ENCODE peak calls at places on chromosome 18, in six cellular contexts. K, V, Y, Z, C and W are unnamed samples.

GRCh38 chr18:26746284-26747130 is 119.0 kb downstream of the AQP4 start:
- DNase-seq in K (no peak), V (no peak), Y (no peak), Z (no peak), C (no peak), W (no peak)

GRCh38 chr18:23537274-23537673 is 34.0 kb downstream of the RMC1 start:
- DNase-seq in K (no peak), V (no peak), Y (no peak), Z (no peak), C (no peak), W (no peak)

GRCh38 chr18:62744076-62744705 is 28.9 kb downstream of the PHLPP1 start:
- DNase-seq in K (no peak), V (no peak), Y (no peak), Z (no peak), C (no peak), W (no peak)

GRCh38 chr18:35334183-35334582 is 10.0 kb downstream of the ZNF24 start:
- DNase-seq in K (no peak), V (no peak), Y (no peak), Z (no peak), C (no peak), W (no peak)

GRCh38 chr18:48817021-48817461 is 133.7 kb downstream of the SMAD7 start:
- DNase-seq in K (peak; percentile 24), V (peak; percentile 38), Y (no peak), Z (no peak), C (no peak), W (peak; percentile 76)

GRCh38 chr18:40868110-40868858 is 1086.8 kb upstream of the PIK3C3 start:
- DNase-seq in K (no peak), V (no peak), Y (no peak), Z (no peak), C (no peak), W (no peak)

GRCh38 chr18:73842795-73843394 is 304.7 kb downstream of the FBXO15 start:
- DNase-seq in K (peak; percentile 69), V (peak; percentile 71), Y (no peak), Z (peak; percentile 77), C (peak; percentile 43), W (no peak)

GRCh38 chr18:4017479-4017878 is 437.6 kb downstream of the DLGAP1 start:
- DNase-seq in K (no peak), V (no peak), Y (no peak), Z (no peak), C (peak; percentile 7), W (no peak)

GRCh38 chr18:79290876-79291275 is 104.9 kb upstream of the NFATC1 start:
- DNase-seq in K (no peak), V (no peak), Y (no peak), Z (no peak), C (no peak), W (no peak)

GRCh38 chr18:31482051-31482450 is 15.9 kb upstream of the DSG2 start:
- DNase-seq in K (no peak), V (no peak), Y (no peak), Z (no peak), C (no peak), W (no peak)

GRCh38 chr18:12711446-12711845 is 8.6 kb downstream of the PSMG2 start:
- DNase-seq in K (no peak), V (no peak), Y (no peak), Z (no peak), C (no peak), W (no peak)

GRCh38 chr18:48734460-48734859 is 195.6 kb downstream of the CTIF start:
- DNase-seq in K (no peak), V (no peak), Y (no peak), Z (no peak), C (no peak), W (no peak)

GRCh38 chr18:54828290-54828871 is at the start of gene RAB27B:
- DNase-seq in K (peak; percentile 78), V (peak; percentile 66), Y (peak; percentile 14), Z (peak; percentile 36), C (peak; percentile 80), W (peak; percentile 90)

GRCh38 chr18:26429535-26429934 is 118.8 kb downstream of the KCTD1 start:
- DNase-seq in K (no peak), V (no peak), Y (no peak), Z (no peak), C (no peak), W (peak; percentile 47)

GRCh38 chr18:36127866-36128845 is 984 bp downstream of the SLC39A6 start:
- DNase-seq in K (peak; percentile 42), V (peak; percentile 63), Y (no peak), Z (peak; percentile 18), C (no peak), W (no peak)

GRCh38 chr18:50285071-50285470 is 2.4 kb downstream of the CXXC1 start:
- DNase-seq in K (peak; percentile 27), V (no peak), Y (no peak), Z (no peak), C (no peak), W (no peak)

GRCh38 chr18:2070636-2071035 is 500.7 kb downstream of the METTL4 start:
- DNase-seq in K (no peak), V (no peak), Y (no peak), Z (no peak), C (peak; percentile 100), W (no peak)

GRCh38 chr18:35469696-35470095 is 28.1 kb downstream of the INO80C start:
- DNase-seq in K (no peak), V (no peak), Y (no peak), Z (no peak), C (no peak), W (no peak)

GRCh38 chr18:10190564-10190963 is 263.9 kb upstream of the APCDD1 start:
- DNase-seq in K (no peak), V (no peak), Y (no peak), Z (no peak), C (no peak), W (no peak)

GRCh38 chr18:22475426-22476100 is 57.8 kb upstream of the CTAGE1 start:
- DNase-seq in K (no peak), V (no peak), Y (no peak), Z (no peak), C (no peak), W (no peak)

GRCh38 chr18:76546282-76546572 is 51.2 kb upstream of the ZNF516 start:
- DNase-seq in K (no peak), V (no peak), Y (no peak), Z (no peak), C (no peak), W (no peak)

GRCh38 chr18:47985837-47986236 is 55.4 kb upstream of the SMAD2 start:
- DNase-seq in K (no peak), V (no peak), Y (no peak), Z (no peak), C (no peak), W (no peak)

GRCh38 chr18:39448942-39449341 is 1883.3 kb upstream of the CELF4 start:
- DNase-seq in K (no peak), V (no peak), Y (no peak), Z (no peak), C (no peak), W (no peak)

GRCh38 chr18:74229005-74229404 is 62.8 kb downstream of the CYB5A start:
- DNase-seq in K (no peak), V (no peak), Y (no peak), Z (no peak), C (no peak), W (no peak)

GRCh38 chr18:55382277-55382805 is 205.7 kb downstream of the TCF4 start:
- DNase-seq in K (no peak), V (no peak), Y (no peak), Z (no peak), C (peak; percentile 13), W (no peak)

GRCh38 chr18:31500161-31500688 is 2.2 kb downstream of the DSG2 start:
- DNase-seq in K (no peak), V (no peak), Y (no peak), Z (peak; percentile 39), C (no peak), W (no peak)

GRCh38 chr18:62070306-62070705 is 116.5 kb downstream of the PIGN start:
- DNase-seq in K (no peak), V (no peak), Y (no peak), Z (peak; percentile 7), C (no peak), W (no peak)

GRCh38 chr18:75429975-75430374 is 2.5 kb upstream of the SMIM21 start:
- DNase-seq in K (no peak), V (no peak), Y (no peak), Z (no peak), C (no peak), W (no peak)

GRCh38 chr18:58758606-58759005 is 87.3 kb downstream of the MALT1 start:
- DNase-seq in K (no peak), V (no peak), Y (no peak), Z (no peak), C (no peak), W (no peak)

GRCh38 chr18:13541621-13542519 is 184.5 kb downstream of the FAM210A start:
- DNase-seq in K (no peak), V (no peak), Y (no peak), Z (no peak), C (no peak), W (peak; percentile 82)

GRCh38 chr18:11996190-11996754 is 15.0 kb downstream of the IMPA2 start:
- DNase-seq in K (no peak), V (no peak), Y (no peak), Z (no peak), C (no peak), W (no peak)

GRCh38 chr18:3541549-3542386 is 91.8 kb downstream of the TGIF1 start:
- DNase-seq in K (no peak), V (no peak), Y (no peak), Z (no peak), C (no peak), W (no peak)